ENCODE peak calls at places on chromosome 20, in six cellular contexts. One of them, this sample, is unnamed.

GRCh38 chr20:63232235-63233060 is 3.3 kb upstream of the BIRC7 start:
- DNase-seq in CD4-positive, CD25-positive, alpha-beta regulatory T cell: no peak
- DNase-seq in choroid plexus epithelial cell: peak
- DNase-seq in astrocyte of the spinal cord: peak
- DNase-seq in globus pallidus: no peak
- DNase-seq in HepG2: no peak
- DNase-seq in this sample: peak

GRCh38 chr20:53943522-53944291 is 126.7 kb downstream of the BCAS1 start:
- DNase-seq in HepG2: peak
- DNase-seq in globus pallidus: no peak
- DNase-seq in astrocyte of the spinal cord: peak
- DNase-seq in choroid plexus epithelial cell: peak
- DNase-seq in CD4-positive, CD25-positive, alpha-beta regulatory T cell: peak
- DNase-seq in this sample: peak

GRCh38 chr20:54047741-54048140 is 22.7 kb downstream of the BCAS1 start:
- DNase-seq in choroid plexus epithelial cell: no peak
- DNase-seq in HepG2: no peak
- DNase-seq in astrocyte of the spinal cord: no peak
- DNase-seq in CD4-positive, CD25-positive, alpha-beta regulatory T cell: peak
- DNase-seq in globus pallidus: no peak
- DNase-seq in this sample: no peak

GRCh38 chr20:53157443-53158408 is 185.6 kb downstream of the TSHZ2 start:
- DNase-seq in choroid plexus epithelial cell: peak
- DNase-seq in HepG2: peak
- DNase-seq in astrocyte of the spinal cord: peak
- DNase-seq in globus pallidus: peak
- DNase-seq in CD4-positive, CD25-positive, alpha-beta regulatory T cell: peak
- DNase-seq in this sample: peak

GRCh38 chr20:19915111-19915798 is 101.9 kb upstream of the NAA20 start:
- DNase-seq in choroid plexus epithelial cell: peak
- DNase-seq in CD4-positive, CD25-positive, alpha-beta regulatory T cell: no peak
- DNase-seq in HepG2: no peak
- DNase-seq in astrocyte of the spinal cord: peak
- DNase-seq in globus pallidus: no peak
- DNase-seq in this sample: no peak

GRCh38 chr20:50020283-50020682 is 37.5 kb downstream of the SNAI1 start:
- DNase-seq in choroid plexus epithelial cell: no peak
- DNase-seq in globus pallidus: no peak
- DNase-seq in CD4-positive, CD25-positive, alpha-beta regulatory T cell: no peak
- DNase-seq in HepG2: no peak
- DNase-seq in astrocyte of the spinal cord: no peak
- DNase-seq in this sample: peak

GRCh38 chr20:22763257-22763906 is 179.0 kb upstream of the FOXA2 start:
- DNase-seq in CD4-positive, CD25-positive, alpha-beta regulatory T cell: no peak
- DNase-seq in HepG2: no peak
- DNase-seq in choroid plexus epithelial cell: peak
- DNase-seq in astrocyte of the spinal cord: peak
- DNase-seq in globus pallidus: no peak
- DNase-seq in this sample: peak

GRCh38 chr20:24676978-24677370 is 207.5 kb downstream of the SYNDIG1 start:
- DNase-seq in astrocyte of the spinal cord: no peak
- DNase-seq in globus pallidus: no peak
- DNase-seq in CD4-positive, CD25-positive, alpha-beta regulatory T cell: no peak
- DNase-seq in HepG2: no peak
- DNase-seq in choroid plexus epithelial cell: no peak
- DNase-seq in this sample: no peak

GRCh38 chr20:36919715-36920333 is 31.7 kb downstream of the SAMHD1 start:
- DNase-seq in astrocyte of the spinal cord: peak
- DNase-seq in HepG2: peak
- DNase-seq in CD4-positive, CD25-positive, alpha-beta regulatory T cell: peak
- DNase-seq in choroid plexus epithelial cell: peak
- DNase-seq in globus pallidus: peak
- DNase-seq in this sample: peak